ENCODE peak calls at places on chromosomes 12 and 14, in seven cellular contexts. One of them, this sample, is unnamed.
A peak's percentile ranks its signal among the peaks of the same experiment; 100 is the strongest.

GRCh38 chr12:26767116-26767515 is 65.9 kb downstream of the ITPR2 start:
- DNase-seq in activated T-cell treated with anti-CD3 and anti-CD28 coated beads, Interleukin-2, amount 50 U/mL, for 48 hours: no peak
- DNase-seq in K562: no peak
- DNase-seq in stimulated activated CD8-positive, alpha-beta memory T cell treated with anti-CD3 and anti-CD28 coated beads, Interleukin-4, amount 100 ng/mL, for 4 hours: no peak
- DNase-seq in T-cell: no peak
- DNase-seq in CD4-positive, alpha-beta T cell: no peak
- DNase-seq in substantia nigra: no peak
- DNase-seq in this sample: no peak

GRCh38 chr14:44979273-44979672 is 17.3 kb downstream of the TOGARAM1 start:
- DNase-seq in CD4-positive, alpha-beta T cell: no peak
- DNase-seq in substantia nigra: no peak
- DNase-seq in T-cell: no peak
- DNase-seq in K562: no peak
- DNase-seq in activated T-cell treated with anti-CD3 and anti-CD28 coated beads, Interleukin-2, amount 50 U/mL, for 48 hours: no peak
- DNase-seq in stimulated activated CD8-positive, alpha-beta memory T cell treated with anti-CD3 and anti-CD28 coated beads, Interleukin-4, amount 100 ng/mL, for 4 hours: no peak
- DNase-seq in this sample: no peak

GRCh38 chr12:103589517-103589916 is 2.4 kb downstream of the STAB2 start:
- DNase-seq in T-cell: no peak
- DNase-seq in CD4-positive, alpha-beta T cell: no peak
- DNase-seq in stimulated activated CD8-positive, alpha-beta memory T cell treated with anti-CD3 and anti-CD28 coated beads, Interleukin-4, amount 100 ng/mL, for 4 hours: no peak
- DNase-seq in K562: no peak
- DNase-seq in activated T-cell treated with anti-CD3 and anti-CD28 coated beads, Interleukin-2, amount 50 U/mL, for 48 hours: no peak
- DNase-seq in substantia nigra: no peak
- DNase-seq in this sample: no peak

GRCh38 chr14:93859957-93860356 is 67.2 kb upstream of the FAM181A start:
- DNase-seq in K562: no peak
- DNase-seq in substantia nigra: no peak
- DNase-seq in stimulated activated CD8-positive, alpha-beta memory T cell treated with anti-CD3 and anti-CD28 coated beads, Interleukin-4, amount 100 ng/mL, for 4 hours: no peak
- DNase-seq in activated T-cell treated with anti-CD3 and anti-CD28 coated beads, Interleukin-2, amount 50 U/mL, for 48 hours: no peak
- DNase-seq in CD4-positive, alpha-beta T cell: no peak
- DNase-seq in T-cell: no peak
- DNase-seq in this sample: peak; percentile 21

GRCh38 chr14:74846168-74846567 is 29.8 kb downstream of the PROX2 start:
- DNase-seq in substantia nigra: no peak
- DNase-seq in CD4-positive, alpha-beta T cell: no peak
- DNase-seq in K562: no peak
- DNase-seq in stimulated activated CD8-positive, alpha-beta memory T cell treated with anti-CD3 and anti-CD28 coated beads, Interleukin-4, amount 100 ng/mL, for 4 hours: no peak
- DNase-seq in activated T-cell treated with anti-CD3 and anti-CD28 coated beads, Interleukin-2, amount 50 U/mL, for 48 hours: no peak
- DNase-seq in T-cell: no peak
- DNase-seq in this sample: no peak

GRCh38 chr14:31036552-31036951 is 10.4 kb upstream of the STRN3 start:
- DNase-seq in K562: no peak
- DNase-seq in activated T-cell treated with anti-CD3 and anti-CD28 coated beads, Interleukin-2, amount 50 U/mL, for 48 hours: no peak
- DNase-seq in substantia nigra: no peak
- DNase-seq in T-cell: no peak
- DNase-seq in stimulated activated CD8-positive, alpha-beta memory T cell treated with anti-CD3 and anti-CD28 coated beads, Interleukin-4, amount 100 ng/mL, for 4 hours: no peak
- DNase-seq in CD4-positive, alpha-beta T cell: no peak
- DNase-seq in this sample: no peak

GRCh38 chr12:9651265-9651729 is 18.2 kb upstream of the CLEC2D start:
- DNase-seq in CD4-positive, alpha-beta T cell: no peak
- DNase-seq in stimulated activated CD8-positive, alpha-beta memory T cell treated with anti-CD3 and anti-CD28 coated beads, Interleukin-4, amount 100 ng/mL, for 4 hours: no peak
- DNase-seq in T-cell: peak; percentile 22
- DNase-seq in activated T-cell treated with anti-CD3 and anti-CD28 coated beads, Interleukin-2, amount 50 U/mL, for 48 hours: peak; percentile 74
- DNase-seq in K562: no peak
- DNase-seq in substantia nigra: no peak
- DNase-seq in this sample: no peak

GRCh38 chr12:89781161-89781560 is 72.5 kb upstream of the ATP2B1 start:
- DNase-seq in CD4-positive, alpha-beta T cell: no peak
- DNase-seq in T-cell: no peak
- DNase-seq in activated T-cell treated with anti-CD3 and anti-CD28 coated beads, Interleukin-2, amount 50 U/mL, for 48 hours: no peak
- DNase-seq in substantia nigra: no peak
- DNase-seq in stimulated activated CD8-positive, alpha-beta memory T cell treated with anti-CD3 and anti-CD28 coated beads, Interleukin-4, amount 100 ng/mL, for 4 hours: no peak
- DNase-seq in K562: no peak
- DNase-seq in this sample: no peak

GRCh38 chr14:61609885-61610284 is 85.4 kb upstream of the HIF1A start:
- DNase-seq in CD4-positive, alpha-beta T cell: no peak
- DNase-seq in activated T-cell treated with anti-CD3 and anti-CD28 coated beads, Interleukin-2, amount 50 U/mL, for 48 hours: no peak
- DNase-seq in K562: no peak
- DNase-seq in substantia nigra: no peak
- DNase-seq in stimulated activated CD8-positive, alpha-beta memory T cell treated with anti-CD3 and anti-CD28 coated beads, Interleukin-4, amount 100 ng/mL, for 4 hours: no peak
- DNase-seq in T-cell: no peak
- DNase-seq in this sample: no peak

GRCh38 chr14:106831322-106831720 is 1304.9 kb downstream of the TMEM121 start:
- DNase-seq in CD4-positive, alpha-beta T cell: peak; percentile 35
- DNase-seq in substantia nigra: no peak
- DNase-seq in T-cell: peak; percentile 25
- DNase-seq in stimulated activated CD8-positive, alpha-beta memory T cell treated with anti-CD3 and anti-CD28 coated beads, Interleukin-4, amount 100 ng/mL, for 4 hours: no peak
- DNase-seq in K562: no peak
- DNase-seq in activated T-cell treated with anti-CD3 and anti-CD28 coated beads, Interleukin-2, amount 50 U/mL, for 48 hours: peak; percentile 89
- DNase-seq in this sample: no peak

GRCh38 chr14:31127690-31128089 is 79.9 kb downstream of the HECTD1 start:
- DNase-seq in K562: no peak
- DNase-seq in activated T-cell treated with anti-CD3 and anti-CD28 coated beads, Interleukin-2, amount 50 U/mL, for 48 hours: no peak
- DNase-seq in stimulated activated CD8-positive, alpha-beta memory T cell treated with anti-CD3 and anti-CD28 coated beads, Interleukin-4, amount 100 ng/mL, for 4 hours: no peak
- DNase-seq in T-cell: no peak
- DNase-seq in CD4-positive, alpha-beta T cell: no peak
- DNase-seq in substantia nigra: no peak
- DNase-seq in this sample: no peak

GRCh38 chr12:57624441-57625220 is 8.4 kb downstream of the B4GALNT1 start:
- DNase-seq in substantia nigra: no peak
- DNase-seq in activated T-cell treated with anti-CD3 and anti-CD28 coated beads, Interleukin-2, amount 50 U/mL, for 48 hours: no peak
- DNase-seq in K562: no peak
- DNase-seq in stimulated activated CD8-positive, alpha-beta memory T cell treated with anti-CD3 and anti-CD28 coated beads, Interleukin-4, amount 100 ng/mL, for 4 hours: no peak
- DNase-seq in T-cell: no peak
- DNase-seq in CD4-positive, alpha-beta T cell: no peak
- DNase-seq in this sample: no peak

GRCh38 chr12:103840399-103840880 is 594 bp downstream of the NT5DC3 start:
- DNase-seq in stimulated activated CD8-positive, alpha-beta memory T cell treated with anti-CD3 and anti-CD28 coated beads, Interleukin-4, amount 100 ng/mL, for 4 hours: no peak
- DNase-seq in CD4-positive, alpha-beta T cell: no peak
- DNase-seq in activated T-cell treated with anti-CD3 and anti-CD28 coated beads, Interleukin-2, amount 50 U/mL, for 48 hours: no peak
- DNase-seq in T-cell: peak; percentile 6
- DNase-seq in K562: no peak
- DNase-seq in substantia nigra: no peak
- DNase-seq in this sample: no peak

GRCh38 chr12:77625441-77625840 is 205.3 kb upstream of the NAV3 start:
- DNase-seq in activated T-cell treated with anti-CD3 and anti-CD28 coated beads, Interleukin-2, amount 50 U/mL, for 48 hours: no peak
- DNase-seq in K562: no peak
- DNase-seq in stimulated activated CD8-positive, alpha-beta memory T cell treated with anti-CD3 and anti-CD28 coated beads, Interleukin-4, amount 100 ng/mL, for 4 hours: no peak
- DNase-seq in substantia nigra: no peak
- DNase-seq in T-cell: no peak
- DNase-seq in CD4-positive, alpha-beta T cell: no peak
- DNase-seq in this sample: no peak

GRCh38 chr12:112664569-112664968 is 127.0 kb upstream of the RPH3A start:
- DNase-seq in CD4-positive, alpha-beta T cell: no peak
- DNase-seq in T-cell: no peak
- DNase-seq in K562: peak; percentile 66
- DNase-seq in substantia nigra: no peak
- DNase-seq in activated T-cell treated with anti-CD3 and anti-CD28 coated beads, Interleukin-2, amount 50 U/mL, for 48 hours: peak; percentile 19
- DNase-seq in stimulated activated CD8-positive, alpha-beta memory T cell treated with anti-CD3 and anti-CD28 coated beads, Interleukin-4, amount 100 ng/mL, for 4 hours: no peak
- DNase-seq in this sample: peak; percentile 56

GRCh38 chr12:98873823-98874222 is 228.7 kb downstream of the APAF1 start:
- DNase-seq in stimulated activated CD8-positive, alpha-beta memory T cell treated with anti-CD3 and anti-CD28 coated beads, Interleukin-4, amount 100 ng/mL, for 4 hours: no peak
- DNase-seq in substantia nigra: no peak
- DNase-seq in K562: no peak
- DNase-seq in CD4-positive, alpha-beta T cell: no peak
- DNase-seq in T-cell: no peak
- DNase-seq in activated T-cell treated with anti-CD3 and anti-CD28 coated beads, Interleukin-2, amount 50 U/mL, for 48 hours: no peak
- DNase-seq in this sample: no peak

GRCh38 chr14:96086574-96087077 is 47.5 kb downstream of the C14orf132 start:
- DNase-seq in K562: no peak
- DNase-seq in substantia nigra: no peak
- DNase-seq in activated T-cell treated with anti-CD3 and anti-CD28 coated beads, Interleukin-2, amount 50 U/mL, for 48 hours: no peak
- DNase-seq in stimulated activated CD8-positive, alpha-beta memory T cell treated with anti-CD3 and anti-CD28 coated beads, Interleukin-4, amount 100 ng/mL, for 4 hours: no peak
- DNase-seq in CD4-positive, alpha-beta T cell: no peak
- DNase-seq in T-cell: no peak
- DNase-seq in this sample: no peak

This sample was measured in HEK293T.